ENCODE peak calls at places on chromosomes 6 and 20, in four cellular contexts. One of them, this sample, is unnamed.

GRCh38 chr6:37019065-37019450 is 13.6 kb downstream of the FGD2 start:
- DNase-seq in cardiac muscle cell: no peak
- DNase-seq in bronchial epithelial cell: peak
- DNase-seq in iPS-NIHi11: no peak
- DNase-seq in this sample: no peak

GRCh38 chr20:11445161-11445560 is 472.5 kb upstream of the BTBD3 start:
- DNase-seq in cardiac muscle cell: peak
- DNase-seq in iPS-NIHi11: no peak
- DNase-seq in bronchial epithelial cell: no peak
- DNase-seq in this sample: no peak

GRCh38 chr6:101595276-101595675 is 201.8 kb downstream of the GRIK2 start:
- DNase-seq in bronchial epithelial cell: no peak
- DNase-seq in iPS-NIHi11: no peak
- DNase-seq in cardiac muscle cell: no peak
- DNase-seq in this sample: no peak

GRCh38 chr20:38272961-38273360 is 12.4 kb upstream of the KIAA1755 start:
- DNase-seq in iPS-NIHi11: no peak
- DNase-seq in bronchial epithelial cell: no peak
- DNase-seq in cardiac muscle cell: peak
- DNase-seq in this sample: no peak

GRCh38 chr6:38973178-38974057 is 75.2 kb upstream of the GLP1R start:
- DNase-seq in cardiac muscle cell: peak
- DNase-seq in iPS-NIHi11: peak
- DNase-seq in bronchial epithelial cell: peak
- DNase-seq in this sample: peak

GRCh38 chr20:58054744-58055373 is 173.6 kb downstream of the ANKRD60 start:
- DNase-seq in iPS-NIHi11: no peak
- DNase-seq in bronchial epithelial cell: no peak
- DNase-seq in cardiac muscle cell: peak
- DNase-seq in this sample: no peak

GRCh38 chr20:4158466-4159050 is 143.2 kb upstream of the RNF24 start:
- DNase-seq in cardiac muscle cell: no peak
- DNase-seq in iPS-NIHi11: no peak
- DNase-seq in bronchial epithelial cell: no peak
- DNase-seq in this sample: no peak

GRCh38 chr20:13261460-13262301 is 40.6 kb downstream of the ISM1 start:
- DNase-seq in bronchial epithelial cell: peak
- DNase-seq in cardiac muscle cell: peak
- DNase-seq in iPS-NIHi11: peak
- DNase-seq in this sample: no peak

GRCh38 chr6:85672050-85672449 is 29.4 kb upstream of the SYNCRIP start:
- DNase-seq in bronchial epithelial cell: no peak
- DNase-seq in iPS-NIHi11: no peak
- DNase-seq in cardiac muscle cell: no peak
- DNase-seq in this sample: no peak

GRCh38 chr20:38870733-38871559 is 55.3 kb upstream of the FAM83D start:
- DNase-seq in iPS-NIHi11: no peak
- DNase-seq in bronchial epithelial cell: peak
- DNase-seq in cardiac muscle cell: no peak
- DNase-seq in this sample: no peak

GRCh38 chr20:51541189-51542032 is 1.1 kb downstream of the NFATC2 start:
- DNase-seq in cardiac muscle cell: peak
- DNase-seq in bronchial epithelial cell: peak
- DNase-seq in iPS-NIHi11: peak
- DNase-seq in this sample: no peak

GRCh38 chr20:14622796-14623195 is 285.4 kb upstream of the FLRT3 start:
- DNase-seq in iPS-NIHi11: peak
- DNase-seq in cardiac muscle cell: peak
- DNase-seq in bronchial epithelial cell: peak
- DNase-seq in this sample: no peak

GRCh38 chr20:17541996-17542395 is 10.8 kb upstream of the BFSP1 start:
- DNase-seq in iPS-NIHi11: no peak
- DNase-seq in bronchial epithelial cell: peak
- DNase-seq in cardiac muscle cell: peak
- DNase-seq in this sample: no peak

GRCh38 chr20:15063077-15063476 is 725.7 kb upstream of the FLRT3 start:
- DNase-seq in bronchial epithelial cell: no peak
- DNase-seq in iPS-NIHi11: no peak
- DNase-seq in cardiac muscle cell: no peak
- DNase-seq in this sample: no peak

GRCh38 chr20:34628026-34628425 is 48.9 kb downstream of the PIGU start:
- DNase-seq in iPS-NIHi11: no peak
- DNase-seq in bronchial epithelial cell: peak
- DNase-seq in cardiac muscle cell: no peak
- DNase-seq in this sample: no peak

GRCh38 chr6:5071216-5071615 is 13.9 kb upstream of the PPP1R3G start:
- DNase-seq in iPS-NIHi11: no peak
- DNase-seq in cardiac muscle cell: no peak
- DNase-seq in bronchial epithelial cell: no peak
- DNase-seq in this sample: no peak

GRCh38 chr6:42236030-42236429 is 18.4 kb upstream of the MRPS10 start:
- DNase-seq in cardiac muscle cell: no peak
- DNase-seq in bronchial epithelial cell: no peak
- DNase-seq in iPS-NIHi11: no peak
- DNase-seq in this sample: no peak

GRCh38 chr20:23445596-23446217 is 6.2 kb downstream of the CSTL1 start:
- DNase-seq in iPS-NIHi11: no peak
- DNase-seq in cardiac muscle cell: peak
- DNase-seq in bronchial epithelial cell: peak
- DNase-seq in this sample: no peak

GRCh38 chr6:27593200-27593818 is 120.4 kb upstream of the ZNF184 start:
- DNase-seq in cardiac muscle cell: no peak
- DNase-seq in bronchial epithelial cell: no peak
- DNase-seq in iPS-NIHi11: no peak
- DNase-seq in this sample: no peak

This sample was measured in GOT3.